ENCODE peak calls at places on chromosome 3, in six cellular contexts. L is psoas muscle; X is IMR-90; T is A673; V is tibial artery; O is effector memory CD4-positive, alpha-beta T cell. U is an unnamed sample.

GRCh38 chr3:192303235-192303634 is 424.1 kb downstream of the FGF12 start:
- DNase-seq in L (no peak), X (no peak), T (peak; percentile 8), V (no peak), O (no peak), U (no peak)

GRCh38 chr3:134618986-134619615 is 31.7 kb downstream of the KY start:
- DNase-seq in L (no peak), X (no peak), T (no peak), V (no peak), O (no peak), U (no peak)

GRCh38 chr3:101038880-101039279 is 45.7 kb upstream of the ABI3BP start:
- DNase-seq in L (no peak), X (no peak), T (peak; percentile 87), V (no peak), O (no peak), U (no peak)

GRCh38 chr3:40505599-40506462 is at the start of gene ZNF620:
- DNase-seq in L (peak; percentile 86), X (peak; percentile 54), T (peak; percentile 83), V (peak; percentile 90), O (peak; percentile 13), U (peak; percentile 87)

GRCh38 chr3:183006396-183007002 is 26.2 kb upstream of the DCUN1D1 start:
- DNase-seq in L (no peak), X (no peak), T (no peak), V (no peak), O (no peak), U (no peak)

GRCh38 chr3:9837701-9838582 is 5.9 kb downstream of the RPUSD3 start:
- DNase-seq in L (no peak), X (no peak), T (no peak), V (no peak), O (no peak), U (peak; percentile 84)

GRCh38 chr3:150384517-150385212 is 23.4 kb upstream of the TSC22D2 start:
- DNase-seq in L (no peak), X (peak; percentile 12), T (no peak), V (peak; percentile 69), O (peak; percentile 11), U (no peak)

GRCh38 chr3:105707009-105707408 is 161.8 kb downstream of the CBLB start:
- DNase-seq in L (no peak), X (no peak), T (no peak), V (no peak), O (no peak), U (no peak)

GRCh38 chr3:120033594-120033993 is 60.7 kb downstream of the GSK3B start:
- DNase-seq in L (no peak), X (no peak), T (no peak), V (no peak), O (no peak), U (no peak)

GRCh38 chr3:188931531-188931930 is 240.2 kb upstream of the TPRG1 start:
- DNase-seq in L (no peak), X (no peak), T (no peak), V (no peak), O (no peak), U (no peak)
- H3K36me3 ChIP-seq in L (no peaks in the 10 kb centered on the region), X (no peaks in the 10 kb centered on the region), T (no peaks in the 10 kb centered on the region), V (no peaks in the 10 kb centered on the region), O (no peaks in the 10 kb centered on the region), U (no peaks in the 10 kb centered on the region)

GRCh38 chr3:46947981-46948791 is 28.4 kb downstream of the CCDC12 start:
- DNase-seq in L (peak; percentile 82), X (peak; percentile 52), T (no peak), V (peak; percentile 64), O (peak; percentile 85), U (peak; percentile 84)
- H3K36me3 ChIP-seq in L (no peaks in the 10 kb centered on the region), X (peaks cover 14% of the 10 kb centered on the region), T (no peaks in the 10 kb centered on the region), V (no peaks in the 10 kb centered on the region), O (no peaks in the 10 kb centered on the region), U (no peaks in the 10 kb centered on the region)

DNA sequence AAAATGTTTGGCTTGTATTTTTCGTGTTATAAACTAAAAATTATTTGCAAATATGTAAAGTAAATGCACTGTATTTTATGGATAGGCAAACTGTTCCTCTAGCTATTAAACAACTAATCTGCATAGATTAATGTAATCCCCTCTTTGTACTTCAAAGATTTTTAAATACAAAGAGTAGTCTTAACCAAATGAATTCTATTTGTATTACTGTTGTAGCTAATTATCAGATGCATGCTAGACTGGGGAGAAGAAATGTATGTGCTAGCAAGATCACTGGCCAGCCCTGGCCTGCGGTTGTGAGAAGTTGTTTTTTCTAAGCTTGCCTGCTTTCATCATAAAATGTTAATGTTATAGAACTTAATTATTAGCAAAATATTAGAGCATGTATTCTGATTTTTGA is 92.6 kb downstream of the STT3B start:
- DNase-seq in L (no peak), X (no peak), T (no peak), V (no peak), O (no peak), U (no peak)
- H3K36me3 ChIP-seq in L (no peaks in the 10 kb centered on the region), X (peaks cover 9% of the 10 kb centered on the region), T (peaks cover 31% of the 10 kb centered on the region), V (peaks cover 48% of the 10 kb centered on the region), O (peaks cover 62% of the 10 kb centered on the region), U (peaks cover 25% of the 10 kb centered on the region)

DNA sequence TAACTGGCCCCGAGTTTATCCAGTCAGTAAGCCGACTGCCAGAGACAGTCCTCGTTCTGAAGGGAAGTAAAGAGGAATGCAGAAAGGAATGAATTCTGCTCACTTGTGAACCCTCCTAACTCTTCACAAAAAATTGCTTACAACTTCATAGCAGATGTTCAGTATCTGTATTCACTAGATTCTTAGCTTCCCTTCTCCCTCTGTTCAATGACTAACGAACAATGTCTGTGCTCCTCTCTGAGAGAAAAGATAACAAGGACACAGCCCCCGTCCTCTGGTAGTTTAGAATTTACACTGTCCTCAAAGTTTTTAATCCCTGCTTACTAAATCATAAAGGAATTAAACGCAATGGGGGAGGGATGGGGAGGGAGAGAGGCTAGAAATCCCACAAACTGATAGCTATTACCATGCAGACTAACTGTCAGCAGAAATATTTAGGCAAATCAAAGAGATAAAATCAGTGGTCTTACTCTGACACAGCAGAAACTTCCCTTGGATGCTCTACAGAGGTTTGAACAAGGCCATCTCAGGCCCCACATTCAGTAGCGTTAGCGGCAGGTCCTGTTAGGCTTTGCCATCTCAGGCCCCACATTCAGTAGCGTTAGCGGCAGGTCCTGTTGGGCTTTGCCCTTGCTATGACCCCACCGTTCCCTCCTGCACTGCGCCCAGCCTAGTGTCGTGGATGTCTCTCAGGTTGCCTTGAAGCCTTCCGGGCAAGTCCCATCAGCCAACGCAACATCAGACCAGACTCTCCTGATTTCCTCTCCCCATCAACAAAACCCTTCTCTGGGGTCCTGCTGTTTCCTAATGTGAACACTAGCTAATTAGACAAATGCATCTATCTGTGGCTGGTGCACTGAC is 23.4 kb downstream of the NRROS start:
- DNase-seq in L (no peak), X (peak; percentile 41), T (no peak), V (no peak), O (no peak), U (no peak)
- H3K36me3 ChIP-seq in L (no peaks in the 10 kb centered on the region), X (no peaks in the 10 kb centered on the region), T (no peaks in the 10 kb centered on the region), V (no peaks in the 10 kb centered on the region), O (peaks cover 25% of the 10 kb centered on the region), U (no peaks in the 10 kb centered on the region)

DNA sequence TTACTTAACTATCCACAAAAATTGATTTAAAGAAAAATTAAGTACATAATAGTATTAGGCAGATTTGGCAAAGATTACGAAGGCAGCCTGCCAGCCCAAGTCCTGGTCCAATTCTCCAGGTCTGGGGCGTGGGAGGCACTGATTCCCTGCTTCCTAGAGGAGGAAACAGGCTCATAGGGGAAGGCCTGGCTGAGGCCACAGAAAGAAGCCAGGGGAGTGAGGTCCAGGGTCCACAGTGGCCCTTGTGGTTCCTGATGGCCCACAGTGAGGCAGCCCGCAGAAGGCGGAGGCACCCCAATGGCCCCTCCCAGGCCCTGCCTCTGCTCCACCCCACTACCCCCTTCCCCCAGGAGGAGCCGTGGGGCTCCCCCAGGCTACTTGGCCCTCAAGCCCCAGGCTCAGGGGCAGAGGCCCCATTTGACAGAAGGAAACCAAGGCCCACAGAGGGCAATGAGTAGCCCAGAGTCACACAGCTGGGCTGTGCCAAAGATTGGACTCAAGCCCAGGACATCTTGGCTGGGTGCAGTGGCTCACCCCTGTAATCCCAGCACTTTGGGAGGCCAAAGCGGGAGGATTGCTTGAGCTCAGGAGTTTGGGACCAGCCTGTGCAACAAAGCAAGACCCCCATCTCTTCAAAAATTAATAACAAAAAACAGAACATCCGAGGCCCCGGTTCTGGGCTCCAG is 21.0 kb downstream of the H1-8 start:
- DNase-seq in L (peak; percentile 54), X (no peak), T (no peak), V (no peak), O (no peak), U (no peak)
- H3K36me3 ChIP-seq in L (no peaks in the 10 kb centered on the region), X (peaks cover 32% of the 10 kb centered on the region), T (no peaks in the 10 kb centered on the region), V (peaks cover 72% of the 10 kb centered on the region), O (no peaks in the 10 kb centered on the region), U (no peaks in the 10 kb centered on the region)

DNA sequence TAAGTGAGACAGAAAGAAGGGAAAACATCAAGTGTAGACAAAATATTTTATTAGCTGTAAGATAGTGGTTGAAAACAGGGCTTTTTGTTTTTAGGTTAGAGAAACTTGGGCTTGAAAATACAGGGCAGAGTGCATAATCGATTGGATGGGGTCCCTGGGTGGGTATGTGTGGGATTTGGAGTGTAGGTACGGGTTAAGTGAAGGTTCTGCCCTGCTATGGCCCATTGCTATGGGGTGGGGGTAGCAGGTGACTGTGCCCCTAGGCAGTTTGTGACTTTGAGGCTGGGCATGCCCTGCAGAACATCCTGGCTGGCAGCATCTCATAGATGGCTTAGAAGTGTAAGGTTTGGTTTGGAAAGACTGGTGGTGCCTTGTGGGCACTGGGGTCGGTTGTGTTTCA is 3.7 kb upstream of the FAM131A start:
- DNase-seq in L (peak; percentile 41), X (no peak), T (no peak), V (no peak), O (no peak), U (no peak)
- H3K36me3 ChIP-seq in L (peaks cover 5% of the 10 kb centered on the region), X (peaks cover 54% of the 10 kb centered on the region), T (peaks cover 65% of the 10 kb centered on the region), V (peaks cover 66% of the 10 kb centered on the region), O (peaks cover 50% of the 10 kb centered on the region), U (peaks cover 22% of the 10 kb centered on the region)

GRCh38 chr3:64157150-64158035 is 67.9 kb downstream of the PRICKLE2 start:
- DNase-seq in L (no peak), X (no peak), T (no peak), V (no peak), O (no peak), U (no peak)
- H3K36me3 ChIP-seq in L (no peaks in the 10 kb centered on the region), X (peaks cover 44% of the 10 kb centered on the region), T (no peaks in the 10 kb centered on the region), V (peaks cover 46% of the 10 kb centered on the region), O (no peaks in the 10 kb centered on the region), U (no peaks in the 10 kb centered on the region)

DNA sequence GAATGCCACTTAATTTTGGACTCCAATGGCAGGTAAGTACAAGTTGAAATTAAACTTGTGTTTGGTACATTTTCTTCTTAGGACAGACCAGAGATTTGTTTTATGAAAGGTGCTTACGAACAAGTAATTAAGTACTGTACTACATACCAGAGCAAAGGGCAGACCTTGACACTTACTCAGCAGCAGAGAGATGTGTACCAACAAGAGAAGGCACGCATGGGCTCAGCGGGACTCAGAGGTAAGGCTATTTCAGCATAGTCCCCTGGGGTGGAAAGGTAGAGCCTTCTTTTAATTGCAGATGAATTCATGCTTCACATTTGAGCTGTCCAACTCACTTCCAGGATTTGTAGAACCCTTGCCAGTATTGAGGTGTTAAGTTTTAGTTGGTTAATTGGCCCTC is 51.4 kb downstream of the ASTE1 start:
- DNase-seq in L (no peak), X (no peak), T (no peak), V (no peak), O (no peak), U (no peak)
- H3K36me3 ChIP-seq in L (peaks cover 4% of the 10 kb centered on the region), X (peaks cover 20% of the 10 kb centered on the region), T (peaks cover 4% of the 10 kb centered on the region), V (peaks cover 42% of the 10 kb centered on the region), O (peaks cover 33% of the 10 kb centered on the region), U (peaks cover 2% of the 10 kb centered on the region)

U was measured in body of pancreas.